ENCODE peak calls at places on chromosomes 11 and 22, in four cellular contexts. N is HepG2, W is K562, S is H1. L is an unnamed sample.

GRCh38 chr11:113341388-113342165 is 27.2 kb downstream of the TTC12 start:
- DNase-seq in N (no peak), W (no peak), S (no peak), L (no peak)

GRCh38 chr11:304915-305833 is 2.4 kb upstream of the IFITM2 start:
- DNase-seq in N (peak; percentile 61), W (peak; percentile 57), S (no peak), L (peak; percentile 84)

GRCh38 chr22:29314537-29315285 is 786 bp downstream of the RASL10A start:
- DNase-seq in N (no peak), W (no peak), S (peak; percentile 65), L (no peak)

GRCh38 chr11:96204366-96204659 is 138.7 kb downstream of the MAML2 start:
- DNase-seq in N (no peak), W (no peak), S (no peak), L (no peak)

GRCh38 chr22:39554170-39554569 is 16.4 kb upstream of the CACNA1I start:
- DNase-seq in N (no peak), W (no peak), S (no peak), L (no peak)

GRCh38 chr11:95939091-95939490 is 15.2 kb upstream of the MTMR2 start:
- DNase-seq in N (no peak), W (no peak), S (no peak), L (no peak)

GRCh38 chr22:25626146-25626992 is 61.9 kb downstream of the GRK3 start:
- DNase-seq in N (no peak), W (no peak), S (no peak), L (no peak)

GRCh38 chr11:11349870-11350325 is 3.2 kb downstream of the CSNK2A3 start:
- DNase-seq in N (no peak), W (no peak), S (no peak), L (no peak)

GRCh38 chr11:102427068-102427467 is 25.5 kb downstream of the TMEM123 start:
- DNase-seq in N (no peak), W (no peak), S (no peak), L (no peak)

GRCh38 chr11:61171907-61172306 is 10.7 kb upstream of the VPS37C start:
- DNase-seq in N (no peak), W (no peak), S (no peak), L (no peak)

GRCh38 chr11:130168105-130168504 is 8.5 kb downstream of the ST14 start:
- DNase-seq in N (no peak), W (no peak), S (no peak), L (no peak)

GRCh38 chr11:2777396-2777795 is 77.6 kb upstream of the KCNQ1OT1 start:
- DNase-seq in N (no peak), W (no peak), S (no peak), L (peak; percentile 65)

GRCh38 chr11:114271316-114271715 is 24.9 kb upstream of the NNMT start:
- DNase-seq in N (no peak), W (no peak), S (no peak), L (no peak)

GRCh38 chr22:32904044-32904443 is 102.5 kb downstream of the TIMP3 start:
- DNase-seq in N (peak; percentile 23), W (peak; percentile 78), S (no peak), L (peak; percentile 29)

GRCh38 chr11:45169310-45170072 is 23.1 kb downstream of the PRDM11 start:
- DNase-seq in N (no peak), W (no peak), S (no peak), L (no peak)

GRCh38 chr22:41048791-41049717 is 43.3 kb upstream of the EP300 start:
- DNase-seq in N (peak; percentile 61), W (peak; percentile 29), S (peak; percentile 64), L (no peak)

GRCh38 chr22:41480397-41480735 is 11.4 kb downstream of the ACO2 start:
- DNase-seq in N (no peak), W (no peak), S (no peak), L (no peak)

GRCh38 chr22:17972385-17973181 is 51.8 kb downstream of the MICAL3 start:
- DNase-seq in N (peak; percentile 84), W (no peak), S (no peak), L (peak; percentile 82)

GRCh38 chr11:44763111-44763820 is 36.5 kb downstream of the TSPAN18 start:
- DNase-seq in N (no peak), W (no peak), S (peak; percentile 41), L (no peak)

GRCh38 chr11:59224419-59224928 is 11.7 kb upstream of the MPEG1 start:
- DNase-seq in N (no peak), W (no peak), S (no peak), L (no peak)

GRCh38 chr11:12271241-12271640 is 106.1 kb upstream of the PARVA start:
- DNase-seq in N (no peak), W (no peak), S (no peak), L (no peak)

GRCh38 chr11:134032501-134033091 is 36.3 kb upstream of the JAM3 start:
- DNase-seq in N (no peak), W (no peak), S (no peak), L (no peak)

GRCh38 chr11:115471367-115471766 is 32.8 kb downstream of the CADM1 start:
- DNase-seq in N (peak; percentile 80), W (no peak), S (no peak), L (no peak)

GRCh38 chr11:129740125-129740719 is 75.4 kb upstream of the TMEM45B start:
- DNase-seq in N (no peak), W (no peak), S (no peak), L (no peak)

GRCh38 chr11:57458410-57459111 is 1.8 kb upstream of the RTN4RL2 start:
- DNase-seq in N (no peak), W (peak; percentile 71), S (peak; percentile 92), L (no peak)

GRCh38 chr11:27497284-27497866 is 9.2 kb downstream of the LIN7C start:
- DNase-seq in N (peak; percentile 18), W (no peak), S (no peak), L (peak; percentile 33)

GRCh38 chr11:43316451-43316850 is 4.7 kb downstream of the API5 start:
- DNase-seq in N (no peak), W (no peak), S (no peak), L (no peak)

GRCh38 chr11:83011333-83012167 is 60.1 kb downstream of the RAB30 start:
- DNase-seq in N (no peak), W (no peak), S (no peak), L (no peak)

GRCh38 chr22:27270818-27271510 is 530.6 kb downstream of the MN1 start:
- DNase-seq in N (no peak), W (no peak), S (no peak), L (no peak)

GRCh38 chr11:129252621-129253020 is 60.5 kb upstream of the ARHGAP32 start:
- DNase-seq in N (no peak), W (no peak), S (no peak), L (no peak)

GRCh38 chr11:129803533-129803932 is 12.1 kb upstream of the TMEM45B start:
- DNase-seq in N (no peak), W (no peak), S (no peak), L (no peak)

GRCh38 chr11:134584001-134584561 is 172.0 kb upstream of the B3GAT1 start:
- DNase-seq in N (no peak), W (no peak), S (peak; percentile 43), L (no peak)

GRCh38 chr11:30479899-30480298 is 106.3 kb downstream of the MPPED2 start:
- DNase-seq in N (no peak), W (no peak), S (no peak), L (no peak)

GRCh38 chr22:29716814-29717213 is 3.0 kb upstream of the CABP7 start:
- DNase-seq in N (peak; percentile 84), W (peak; percentile 64), S (peak; percentile 86), L (no peak)

GRCh38 chr11:12864316-12865156 is 144.6 kb upstream of the RASSF10 start:
- DNase-seq in N (no peak), W (no peak), S (no peak), L (no peak)

GRCh38 chr11:82523141-82523540 is 210.5 kb downstream of the FAM181B start:
- DNase-seq in N (no peak), W (no peak), S (no peak), L (no peak)

GRCh38 chr11:6898911-6899310 is 6.6 kb upstream of the OR2D2 start:
- DNase-seq in N (no peak), W (no peak), S (no peak), L (no peak)

GRCh38 chr11:6895010-6895409 is 2.7 kb upstream of the OR2D2 start:
- DNase-seq in N (no peak), W (no peak), S (no peak), L (no peak)

GRCh38 chr11:6900327-6900999 is 8.2 kb upstream of the OR2D2 start:
- DNase-seq in N (no peak), W (no peak), S (no peak), L (no peak)
- TF ChIP-seq PHF8 in N (no peak), W (no peak), S (no peak), L (no peak)

GRCh38 chr11:66677599-66678375 is at the start of gene RBM4B:
- DNase-seq in N (peak; percentile 93), W (peak; percentile 99), S (peak; percentile 98), L (peak; percentile 96)
- TF ChIP-seq PHF8 in N (peak; percentile 67), W (peak; percentile 83), S (peak; percentile 90), L (peak; percentile 95)

DNA sequence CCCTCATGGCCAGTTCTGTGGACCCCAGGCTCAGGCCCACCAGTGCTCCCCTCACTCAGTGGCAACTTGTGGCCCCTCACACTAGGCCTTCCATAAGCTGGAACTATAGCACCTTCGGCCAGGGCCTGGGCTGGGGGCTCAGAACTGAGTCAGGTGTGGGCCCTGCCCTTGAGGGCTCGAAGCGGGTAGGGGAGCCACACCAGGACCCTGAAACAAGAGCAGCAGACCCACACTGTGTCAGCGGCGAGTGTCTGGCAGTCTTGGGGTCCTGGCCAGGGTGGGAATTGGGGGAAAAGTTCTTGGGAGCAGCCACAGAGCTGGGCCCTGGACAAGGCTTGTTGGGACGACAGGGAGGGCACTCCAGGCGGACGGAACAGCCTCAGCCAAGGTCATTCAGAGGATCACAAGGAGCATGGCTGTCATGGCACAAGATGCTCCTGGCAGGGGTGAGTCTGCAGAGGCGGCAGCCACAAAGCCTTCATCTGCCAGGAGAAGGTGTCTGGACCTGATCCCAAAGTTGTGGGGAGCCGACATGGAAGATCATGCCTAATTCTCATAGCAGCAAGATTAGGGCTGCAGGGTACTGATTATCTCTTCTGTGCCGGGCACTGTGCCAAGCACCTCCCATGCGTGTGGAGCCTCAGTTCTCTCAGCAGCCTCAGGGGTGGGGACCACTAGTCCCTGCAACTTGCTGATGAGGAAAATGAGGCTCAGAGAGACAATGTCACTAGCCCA is 50.7 kb downstream of the SHISAL1 start:
- DNase-seq in N (no peak), W (no peak), S (no peak), L (no peak)
- TF ChIP-seq PHF8 in N (no peak), W (no peak), S (no peak), L (no peak)

GRCh38 chr11:46903846-46904245 is 14.5 kb downstream of the LRP4 start:
- DNase-seq in N (no peak), W (no peak), S (no peak), L (no peak)

GRCh38 chr11:46905806-46906205 is 12.5 kb downstream of the LRP4 start:
- DNase-seq in N (no peak), W (no peak), S (no peak), L (no peak)

GRCh38 chr11:46907606-46908005 is 10.7 kb downstream of the LRP4 start:
- DNase-seq in N (no peak), W (no peak), S (no peak), L (no peak)

GRCh38 chr11:46902694-46903093 is 15.7 kb downstream of the LRP4 start:
- DNase-seq in N (no peak), W (no peak), S (no peak), L (no peak)

DNA sequence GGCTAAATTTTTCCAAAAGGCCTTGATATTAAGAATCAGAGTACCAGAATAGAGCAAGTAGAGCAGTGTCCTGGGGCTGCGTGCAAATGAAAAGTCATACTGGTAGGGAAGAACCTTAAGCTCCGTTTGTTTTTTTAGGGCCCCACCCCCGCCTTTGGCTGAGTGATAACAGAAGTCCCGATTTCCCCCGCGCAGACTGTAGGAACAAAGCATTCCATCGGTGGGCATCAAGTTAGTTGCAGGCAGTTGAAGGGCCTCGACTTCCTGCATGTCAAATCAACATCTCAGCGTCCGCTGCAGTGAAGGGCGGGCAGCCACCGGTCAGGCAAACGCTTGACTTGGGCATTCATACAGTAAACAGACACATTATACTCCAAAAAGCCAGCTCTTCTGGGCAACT is 11.8 kb downstream of the LRP4 start:
- DNase-seq in N (no peak), W (no peak), S (peak; percentile 62), L (no peak)
- TF ChIP-seq PHF8 in N (no peak), W (no peak), S (no peak), L (no peak)

L was measured in A549.